ENCODE peak calls at places on chromosomes 4 and X, in four cellular contexts. B, S, Y and W are unnamed samples.

GRCh38 chrX:34546366-34546765 is 110.7 kb downstream of the TMEM47 start:
- DNase-seq in B (no peak), S (no peak), Y (no peak), W (no peak)

GRCh38 chrX:357693-358471 is 28.8 kb downstream of the PPP2R3B start:
- DNase-seq in B (no peak), S (peak; percentile 76), Y (no peak), W (peak; percentile 80)

GRCh38 chrX:13419918-13420317 is 100.1 kb upstream of the ATXN3L start:
- DNase-seq in B (no peak), S (no peak), Y (no peak), W (no peak)

GRCh38 chr4:48557478-48557877 is 67.4 kb downstream of the ZAR1 start:
- DNase-seq in B (no peak), S (no peak), Y (no peak), W (peak; percentile 29)

GRCh38 chrX:14420876-14421275 is 108.5 kb upstream of the GLRA2 start:
- DNase-seq in B (no peak), S (peak; percentile 11), Y (no peak), W (no peak)

GRCh38 chr4:2077537-2078460 is 18.7 kb downstream of the NAT8L start:
- DNase-seq in B (no peak), S (no peak), Y (no peak), W (no peak)

GRCh38 chr4:2363056-2363719 is 55.3 kb downstream of the ZFYVE28 start:
- DNase-seq in B (no peak), S (peak; percentile 37), Y (no peak), W (no peak)

GRCh38 chr4:53847935-53848334 is 216.5 kb downstream of the CHIC2 start:
- DNase-seq in B (no peak), S (no peak), Y (no peak), W (no peak)

GRCh38 chrX:40102393-40103381 is 4.9 kb upstream of the BCOR start:
- DNase-seq in B (no peak), S (no peak), Y (no peak), W (no peak)